ENCODE peak calls at places on chromosomes 13 and 19, in nine cellular contexts. T, M, H, F, Z, K, U, S and J are unnamed samples.

GRCh38 chr19:46550684-46551083 is 50.4 kb upstream of the CALM3 start:
- DNase-seq in H (no peak), F (no peak), K (no peak), T (no peak), U (no peak), S (no peak), M (no peak), Z (no peak), J (no peak)

GRCh38 chr13:100859861-100860260 is 185.3 kb upstream of the TMTC4 start:
- DNase-seq in F (peak; percentile 2), K (no peak), Z (no peak), U (no peak), M (no peak), H (no peak), S (no peak), T (no peak), J (no peak)

GRCh38 chr13:91623151-91623550 is 224.7 kb downstream of the GPC5 start:
- DNase-seq in H (no peak), T (no peak), K (no peak), U (no peak), Z (no peak), M (no peak), S (no peak), F (no peak), J (no peak)

GRCh38 chr13:48457578-48458242 is 44.8 kb upstream of the LPAR6 start:
- DNase-seq in T (no peak), F (no peak), Z (no peak), K (no peak), H (no peak), U (no peak), S (no peak), M (no peak), J (no peak)

GRCh38 chr13:24741016-24741662 is 22.8 kb upstream of the RNF17 start:
- DNase-seq in H (no peak), T (no peak), F (no peak), S (no peak), U (no peak), M (no peak), K (no peak), Z (no peak), J (no peak)

GRCh38 chr13:48304132-48304876 is 753 bp downstream of the RB1 start:
- DNase-seq in M (peak; percentile 35), T (no peak), F (peak; percentile 56), Z (peak; percentile 61), H (no peak), K (peak; percentile 49), U (no peak), S (peak; percentile 58), J (peak; percentile 93)

GRCh38 chr13:40352385-40352778 is 314.1 kb downstream of the FOXO1 start:
- DNase-seq in S (no peak), U (no peak), H (no peak), K (no peak), T (peak; percentile 77), M (no peak), Z (peak; percentile 51), F (peak; percentile 60), J (no peak)

GRCh38 chr19:21463449-21464105 is 41.8 kb upstream of the ZNF429 start:
- DNase-seq in M (no peak), T (no peak), F (no peak), S (peak; percentile 89), H (peak; percentile 81), Z (no peak), U (no peak), K (peak; percentile 49), J (no peak)

GRCh38 chr13:31797154-31797775 is 57.9 kb downstream of the RXFP2 start:
- DNase-seq in F (peak; percentile 76), S (peak; percentile 57), U (no peak), Z (no peak), K (peak; percentile 20), T (no peak), H (no peak), M (peak; percentile 17), J (no peak)

GRCh38 chr19:44866672-44867071 is 20.6 kb downstream of the NECTIN2 start:
- DNase-seq in F (no peak), S (no peak), Z (no peak), K (no peak), U (no peak), M (no peak), T (no peak), H (no peak), J (no peak)

GRCh38 chr19:33275559-33275932 is 26.8 kb downstream of the CEBPA start:
- DNase-seq in S (no peak), K (no peak), H (no peak), M (no peak), Z (no peak), T (no peak), F (no peak), U (no peak), J (no peak)

GRCh38 chr19:7874080-7874856 is at the start of gene PRR36:
- DNase-seq in M (no peak), K (no peak), U (no peak), Z (no peak), F (peak; percentile 42), S (peak; percentile 76), H (peak; percentile 93), T (no peak), J (no peak)

GRCh38 chr19:46783670-46784069 is 4.7 kb downstream of the SLC1A5 start:
- DNase-seq in S (no peak), F (no peak), T (no peak), M (no peak), H (no peak), U (no peak), Z (no peak), K (no peak), J (no peak)

GRCh38 chr13:31895687-31896086 is 135.9 kb upstream of the FRY start:
- DNase-seq in Z (no peak), U (no peak), S (no peak), F (no peak), H (no peak), M (no peak), T (no peak), K (no peak), J (no peak)

GRCh38 chr13:111027481-111028439 is 87.3 kb upstream of the ARHGEF7 start:
- DNase-seq in F (peak; percentile 30), S (no peak), H (peak; percentile 28), K (no peak), Z (no peak), M (no peak), T (no peak), U (no peak), J (no peak)

GRCh38 chr13:111845621-111846351 is 221.2 kb upstream of the SOX1 start:
- DNase-seq in K (no peak), T (no peak), Z (no peak), H (peak; percentile 71), M (no peak), U (no peak), S (no peak), F (no peak), J (no peak)

GRCh38 chr13:23378009-23378632 is 55.4 kb downstream of the SACS start:
- DNase-seq in F (peak; percentile 99), U (no peak), T (no peak), K (peak; percentile 99), Z (peak; percentile 37), H (no peak), M (peak; percentile 89), S (peak; percentile 68), J (peak; percentile 79)

GRCh38 chr13:40495620-40496001 is 170.8 kb downstream of the FOXO1 start:
- DNase-seq in M (no peak), Z (no peak), S (no peak), K (no peak), U (no peak), F (no peak), T (no peak), H (no peak), J (no peak)

GRCh38 chr13:73966331-73966730 is 167.9 kb downstream of the KLF12 start:
- DNase-seq in U (no peak), K (no peak), M (no peak), S (no peak), T (no peak), F (no peak), H (no peak), Z (no peak), J (no peak)

GRCh38 chr19:19155495-19156219 is 14.4 kb downstream of the MEF2B start:
- DNase-seq in F (no peak), H (no peak), S (no peak), M (no peak), T (no peak), Z (no peak), K (no peak), U (no peak), J (peak; percentile 90)

GRCh38 chr19:43503501-43504425 is 783 bp downstream of the PHLDB3 start:
- DNase-seq in Z (peak; percentile 98), F (peak; percentile 97), K (peak; percentile 60), M (peak; percentile 88), S (peak; percentile 99), H (peak; percentile 99), U (peak; percentile 69), T (peak; percentile 97), J (peak; percentile 73)
- TF ChIP-seq CTCF in Z (no peak), F (no peak), K (no peak), M (no peak), S (peak; percentile 41), H (peak; percentile 51), U (no peak), T (no peak), J (peak; percentile 14)

DNA sequence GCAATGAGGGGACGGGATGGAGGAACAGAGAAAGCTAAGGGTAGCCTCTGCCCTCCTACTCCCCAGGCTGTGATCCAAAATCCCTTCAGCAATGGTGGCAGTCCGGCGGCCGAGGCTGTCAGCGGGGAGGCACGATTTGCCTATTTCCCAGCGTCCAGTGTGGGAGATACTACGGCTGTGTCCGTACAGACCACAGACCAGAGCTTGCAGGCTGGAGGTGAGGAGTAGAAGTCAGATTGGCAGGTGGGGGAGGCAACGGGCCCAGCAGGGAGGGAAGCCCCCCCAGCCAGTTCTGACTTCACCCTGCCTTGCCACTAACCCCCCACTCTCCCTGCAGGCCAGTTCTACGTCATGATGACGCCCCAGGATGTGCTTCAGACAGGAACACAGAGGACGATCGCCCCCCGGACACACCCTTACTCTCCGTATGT is 1.6 kb downstream of the USF2 start:
- DNase-seq in Z (no peak), U (no peak), T (no peak), F (no peak), K (no peak), M (no peak), H (no peak), S (no peak), J (no peak)
- H3K4me3 ChIP-seq in Z (no peak overlapping the region), U (no peak overlapping the region), T (no peak overlapping the region), F (no peak overlapping the region), K (peak overlapping the region; percentile 59), M (no peak overlapping the region), H (no peak overlapping the region), S (no peak overlapping the region), J (no peak overlapping the region)

DNA sequence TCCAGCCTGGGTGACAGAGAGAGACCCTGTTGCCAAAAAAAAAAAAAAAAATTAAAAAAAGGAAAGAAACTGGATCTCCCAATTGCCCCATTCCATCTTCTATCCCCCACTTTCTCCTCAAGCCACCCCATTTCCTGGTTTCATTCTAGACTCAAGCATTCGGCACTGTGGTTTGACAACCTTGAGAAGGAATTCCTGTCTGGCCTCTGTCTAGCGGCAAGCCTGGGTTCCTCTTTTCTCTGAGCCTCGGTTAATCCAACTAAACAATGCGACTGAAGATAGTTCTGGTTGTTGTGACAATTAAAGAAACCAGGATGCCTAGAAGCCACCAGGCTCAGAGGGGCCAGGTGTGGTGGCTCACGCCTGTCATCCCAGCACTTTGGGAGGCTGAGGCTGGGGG is 3.3 kb upstream of the C3 start:
- DNase-seq in M (no peak), U (no peak), Z (no peak), K (peak; percentile 11), T (no peak), S (no peak), H (no peak), F (no peak), J (no peak)
- TF ChIP-seq CTCF in M (no peak), U (no peak), Z (no peak), K (no peak), T (no peak), S (no peak), H (no peak), F (no peak), J (no peak)

GRCh38 chr19:53555352-53555751 is 17.4 kb downstream of the ZNF331 start:
- DNase-seq in H (no peak), Z (no peak), K (no peak), S (no peak), M (no peak), F (no peak), T (no peak), U (no peak), J (no peak)
- H3K4me3 ChIP-seq in H (no peak overlapping the region), Z (peak overlapping the region; percentile 68), K (no peak overlapping the region), S (no peak overlapping the region), M (peak overlapping the region; percentile 69), F (peak overlapping the region; percentile 64), T (peak overlapping the region; percentile 73), U (peak overlapping the region; percentile 64), J (peak overlapping the region; percentile 74)